ENCODE peak calls at places on chromosomes 4 and X, in ten cellular contexts. T, H, G, C, I, K, L, R, O and D are unnamed samples.

GRCh38 chr4:75745721-75746199 is 21.4 kb downstream of the USO1 start:
- DNase-seq in T (no peak), H (no peak), G (no peak), C (no peak), I (no peak), K (no peak), L (no peak), R (no peak), O (no peak), D (no peak)

GRCh38 chrX:65696613-65697012 is 29.2 kb downstream of the MSN start:
- DNase-seq in T (no peak), H (no peak), G (no peak), C (no peak), I (no peak), K (no peak), L (no peak), R (no peak), O (no peak), D (no peak)

GRCh38 chr4:189088783-189089182 is 851.9 kb upstream of the FRG1 start:
- DNase-seq in T (no peak), H (no peak), G (no peak), C (no peak), I (no peak), K (no peak), L (no peak), R (no peak), O (no peak), D (no peak)

GRCh38 chr4:152936446-152937279 is 540 bp downstream of the FHDC1 start:
- DNase-seq in T (peak; percentile 45), H (peak; percentile 59), G (peak; percentile 53), C (no peak), I (no peak), K (no peak), L (peak; percentile 62), R (no peak), O (no peak), D (no peak)

GRCh38 chr4:117527601-117528000 is 442.2 kb upstream of the TRAM1L1 start:
- DNase-seq in T (no peak), H (no peak), G (no peak), C (no peak), I (no peak), K (no peak), L (no peak), R (no peak), O (no peak), D (no peak)

GRCh38 chr4:117770269-117771087 is 263.8 kb upstream of the NDST3 start:
- DNase-seq in T (no peak), H (no peak), G (no peak), C (no peak), I (no peak), K (no peak), L (no peak), R (peak; percentile 44), O (no peak), D (no peak)

GRCh38 chr4:3527101-3527913 is 4.9 kb downstream of the LRPAP1 start:
- DNase-seq in T (no peak), H (peak; percentile 19), G (no peak), C (no peak), I (no peak), K (no peak), L (no peak), R (no peak), O (peak; percentile 11), D (peak; percentile 26)

GRCh38 chr4:73869130-73870055 is at the start of gene CXCL1:
- DNase-seq in T (peak; percentile 14), H (peak; percentile 72), G (peak; percentile 54), C (peak; percentile 63), I (no peak), K (no peak), L (no peak), R (no peak), O (peak; percentile 18), D (peak; percentile 73)

GRCh38 chr4:48194986-48195773 is 61.1 kb upstream of the TXK start:
- DNase-seq in T (no peak), H (no peak), G (no peak), C (no peak), I (no peak), K (no peak), L (no peak), R (no peak), O (no peak), D (no peak)

GRCh38 chr4:48195853-48196252 is 61.8 kb upstream of the TXK start:
- DNase-seq in T (no peak), H (no peak), G (no peak), C (no peak), I (no peak), K (no peak), L (no peak), R (no peak), O (no peak), D (no peak)

GRCh38 chr4:48197643-48198237 is 63.7 kb upstream of the TXK start:
- DNase-seq in T (no peak), H (no peak), G (no peak), C (no peak), I (no peak), K (no peak), L (no peak), R (no peak), O (no peak), D (no peak)

GRCh38 chr4:48193921-48194320 is 59.9 kb upstream of the TXK start:
- DNase-seq in T (no peak), H (no peak), G (no peak), C (no peak), I (no peak), K (no peak), L (no peak), R (no peak), O (no peak), D (no peak)

DNA sequence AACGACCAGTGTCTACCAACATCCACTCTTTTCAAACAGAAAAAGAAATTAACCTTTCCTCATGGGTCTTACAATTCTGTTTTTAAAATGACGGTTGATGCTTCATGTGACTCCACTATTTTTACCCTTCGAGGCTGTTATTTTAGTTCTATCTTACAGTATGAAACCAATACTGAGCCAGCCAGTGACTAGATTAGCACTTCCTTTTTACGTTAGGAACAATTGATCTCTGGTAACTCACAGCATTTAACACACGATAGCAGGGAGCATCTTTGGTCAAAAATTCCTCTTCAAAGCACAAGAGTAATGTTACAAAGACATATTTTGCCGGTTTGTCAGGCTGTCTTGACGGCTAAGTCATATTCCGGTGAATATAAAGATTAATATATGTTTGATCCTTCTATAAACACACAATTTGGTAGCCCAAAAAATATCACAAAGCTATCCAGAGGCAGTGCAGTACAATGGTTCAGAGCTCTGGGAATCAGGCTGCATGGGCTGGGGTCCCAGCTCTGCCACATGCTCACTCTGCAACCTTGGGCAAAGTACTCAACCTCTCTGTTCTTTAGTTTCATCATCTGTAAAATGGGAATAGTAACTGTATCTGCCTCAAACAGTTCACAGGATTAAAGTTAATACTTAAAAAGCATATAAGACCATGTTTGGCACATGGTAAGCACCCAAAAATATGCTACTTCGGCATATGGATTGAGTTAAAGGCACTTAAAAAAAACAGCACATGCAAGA is 62.9 kb upstream of the TXK start:
- DNase-seq in T (no peak), H (no peak), G (no peak), C (no peak), I (no peak), K (no peak), L (no peak), R (no peak), O (no peak), D (no peak)
- H3K27ac ChIP-seq in T (no peak overlapping the region), H (no peak overlapping the region), G (no peak overlapping the region), C (no peak overlapping the region), I (no peak overlapping the region), K (no peak overlapping the region), L (no peak overlapping the region), R (no peak overlapping the region), O (no peak overlapping the region), D (no peak overlapping the region)

DNA sequence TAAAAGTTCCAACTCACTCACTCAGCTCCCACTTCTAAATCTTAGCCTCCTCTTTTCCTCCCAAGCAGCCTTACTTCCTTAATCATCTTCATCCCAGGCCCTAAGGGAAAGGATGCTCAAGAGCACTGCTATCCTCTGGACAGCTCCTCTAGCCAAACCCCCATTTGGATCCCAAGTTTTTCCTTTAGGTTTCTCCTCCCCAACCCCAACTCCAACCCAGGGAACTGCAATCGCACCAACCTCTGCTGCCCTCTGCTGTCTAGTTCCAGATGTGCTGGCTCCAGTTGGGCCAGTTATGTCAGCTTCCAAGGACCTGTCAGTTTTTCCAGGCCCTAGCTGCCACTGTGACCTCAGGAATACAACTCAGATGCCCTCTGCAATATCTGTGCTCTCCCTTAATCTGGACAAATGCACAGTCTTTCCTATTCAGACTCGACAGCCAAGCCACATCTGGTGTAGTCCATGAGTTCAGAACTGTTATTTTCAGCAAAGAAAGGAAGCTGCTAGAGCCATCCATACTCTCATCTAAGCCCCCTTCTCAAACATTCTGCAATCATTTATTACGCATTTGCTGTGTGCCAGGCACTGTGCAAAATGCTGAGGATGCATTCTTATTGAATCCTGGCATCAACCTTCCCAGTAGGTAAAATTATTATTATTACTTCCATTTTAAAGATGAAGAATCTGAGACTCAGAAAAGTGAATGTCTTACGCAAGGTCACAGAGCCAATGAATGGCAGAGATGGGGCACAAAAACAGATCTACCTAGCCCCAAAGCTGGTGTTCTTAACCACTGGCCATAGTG is 12.3 kb upstream of the XPNPEP2 start:
- DNase-seq in T (peak; percentile 47), H (peak; percentile 48), G (peak; percentile 76), C (peak; percentile 75), I (peak; percentile 69), K (peak; percentile 65), L (no peak), R (peak; percentile 66), O (peak; percentile 64), D (peak; percentile 74)
- H3K27ac ChIP-seq in T (no peak overlapping the region), H (no peak overlapping the region), G (no peak overlapping the region), C (no peak overlapping the region), I (no peak overlapping the region), K (no peak overlapping the region), L (no peak overlapping the region), R (no peak overlapping the region), O (no peak overlapping the region), D (no peak overlapping the region)

DNA sequence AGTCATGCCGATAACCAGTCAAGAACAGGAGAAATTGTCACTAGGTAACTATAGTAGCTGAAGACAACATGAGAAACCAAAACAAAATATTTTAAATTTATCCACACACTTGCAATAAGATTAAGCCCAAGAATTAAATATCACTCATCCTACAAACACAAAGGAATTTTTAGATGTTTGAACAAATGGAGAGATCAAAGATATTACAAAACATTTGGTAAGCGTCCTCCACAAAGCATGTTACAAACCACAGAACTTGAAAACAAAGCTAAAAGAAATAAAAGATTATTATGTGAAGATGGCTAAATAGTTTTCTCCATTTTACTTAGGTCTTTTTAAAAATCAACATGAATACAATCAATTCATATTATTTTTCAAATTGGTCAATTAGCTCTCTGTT is 631.9 kb upstream of the INTU start:
- DNase-seq in T (no peak), H (no peak), G (no peak), C (no peak), I (no peak), K (no peak), L (no peak), R (no peak), O (no peak), D (no peak)
- H3K27ac ChIP-seq in T (no peak overlapping the region), H (no peak overlapping the region), G (no peak overlapping the region), C (no peak overlapping the region), I (no peak overlapping the region), K (no peak overlapping the region), L (no peak overlapping the region), R (no peak overlapping the region), O (no peak overlapping the region), D (no peak overlapping the region)

GRCh38 chr4:86960557-86960959 is 25.7 kb downstream of the AFF1 start:
- DNase-seq in T (peak; percentile 23), H (no peak), G (peak; percentile 28), C (peak; percentile 53), I (no peak), K (no peak), L (no peak), R (peak; percentile 63), O (no peak), D (no peak)

GRCh38 chr4:86959588-86960500 is 25.0 kb downstream of the AFF1 start:
- DNase-seq in T (peak; percentile 85), H (no peak), G (no peak), C (no peak), I (no peak), K (no peak), L (no peak), R (no peak), O (no peak), D (no peak)

GRCh38 chr4:86957214-86957613 is 22.4 kb downstream of the AFF1 start:
- DNase-seq in T (no peak), H (no peak), G (no peak), C (peak; percentile 63), I (no peak), K (no peak), L (no peak), R (no peak), O (no peak), D (no peak)

GRCh38 chr4:86950835-86951525 is 16.2 kb downstream of the AFF1 start:
- DNase-seq in T (no peak), H (no peak), G (no peak), C (no peak), I (no peak), K (no peak), L (no peak), R (no peak), O (no peak), D (no peak)

DNA sequence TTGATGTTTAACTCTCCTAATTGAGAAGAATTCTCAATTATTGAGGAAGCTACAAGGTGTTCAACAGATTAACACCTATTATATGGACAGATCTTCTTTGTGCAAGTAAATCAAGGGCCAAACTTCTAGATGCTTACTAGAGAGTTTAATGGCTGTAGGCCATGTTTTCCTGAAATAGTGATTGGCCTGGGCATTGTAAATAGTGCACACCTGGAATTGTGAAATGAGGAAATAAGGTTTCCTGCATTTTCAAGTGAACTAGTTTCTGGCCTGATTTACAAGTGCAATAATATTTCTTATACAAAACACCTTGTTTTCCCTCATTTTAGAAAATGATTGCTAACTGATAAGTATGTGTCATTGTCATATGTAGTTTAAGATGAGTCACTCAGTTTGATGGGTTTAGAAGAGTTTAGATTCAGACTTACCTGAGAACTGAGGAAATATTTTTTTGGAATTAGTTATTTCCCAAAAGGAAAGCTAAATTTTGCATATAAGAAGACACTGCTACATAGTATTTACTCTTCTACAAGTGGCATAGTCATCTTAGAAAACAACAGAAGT is 21.2 kb downstream of the AFF1 start:
- DNase-seq in T (no peak), H (no peak), G (no peak), C (no peak), I (no peak), K (no peak), L (no peak), R (no peak), O (no peak), D (no peak)
- H3K27ac ChIP-seq in T (no peak overlapping the region), H (no peak overlapping the region), G (no peak overlapping the region), C (no peak overlapping the region), I (no peak overlapping the region), K (no peak overlapping the region), L (peak overlapping the region; percentile 3), R (no peak overlapping the region), O (no peak overlapping the region), D (no peak overlapping the region)